ENCODE peak calls at places on chromosomes 6 and 20, in nine cellular contexts. O is ovary, S is tibial nerve, K is body of pancreas, R is H1, Y is IMR-90, C is spleen, D is sigmoid colon, U is adrenal gland. Z is an unnamed sample.
A peak's percentile ranks its signal among the peaks of the same experiment; 100 is the strongest.

GRCh38 chr6:40456390-40457013 is 130.7 kb downstream of the LRFN2 start:
- DNase-seq in O (no peak), S (no peak), K (peak; percentile 53), R (no peak), Y (no peak), C (no peak), D (no peak), U (no peak), Z (no peak)

GRCh38 chr20:63778034-63778752 is 38.6 kb downstream of the SLC2A4RG start:
- DNase-seq in O (no peak), S (no peak), K (no peak), R (no peak), Y (no peak), C (no peak), D (no peak), U (no peak), Z (no peak)

GRCh38 chr6:7085911-7086310 is 21.9 kb upstream of the RREB1 start:
- DNase-seq in O (peak; percentile 48), S (peak; percentile 24), K (peak; percentile 43), R (no peak), Y (no peak), C (no peak), D (peak; percentile 67), U (peak; percentile 90), Z (no peak)

GRCh38 chr20:38604873-38605303 is 3.3 kb downstream of the ARHGAP40 start:
- DNase-seq in O (no peak), S (no peak), K (no peak), R (no peak), Y (peak; percentile 14), C (no peak), D (no peak), U (no peak), Z (no peak)

GRCh38 chr6:22149081-22149480 is 147.8 kb downstream of the PRL start:
- DNase-seq in O (no peak), S (no peak), K (no peak), R (no peak), Y (no peak), C (no peak), D (no peak), U (no peak), Z (no peak)

GRCh38 chr6:139577991-139578604 is 203.7 kb upstream of the CITED2 start:
- DNase-seq in O (no peak), S (no peak), K (no peak), R (no peak), Y (peak; percentile 94), C (no peak), D (no peak), U (no peak), Z (no peak)

GRCh38 chr6:142903806-142904205 is 41.2 kb downstream of the HIVEP2 start:
- DNase-seq in O (no peak), S (no peak), K (no peak), R (no peak), Y (peak; percentile 66), C (no peak), D (no peak), U (no peak), Z (no peak)

GRCh38 chr6:137536104-137536773 is 42.0 kb upstream of the OLIG3 start:
- DNase-seq in O (no peak), S (no peak), K (no peak), R (no peak), Y (no peak), C (no peak), D (no peak), U (no peak), Z (no peak)

GRCh38 chr20:32050851-32051556 is 1.0 kb upstream of the HCK start:
- DNase-seq in O (no peak), S (no peak), K (peak; percentile 62), R (no peak), Y (no peak), C (peak; percentile 93), D (peak; percentile 72), U (peak; percentile 30), Z (peak; percentile 77)

GRCh38 chr6:136084403-136084802 is 165.7 kb downstream of the MTFR2 start:
- DNase-seq in O (no peak), S (no peak), K (no peak), R (no peak), Y (peak; percentile 31), C (no peak), D (no peak), U (no peak), Z (no peak)

GRCh38 chr20:31811796-31812728 is 7.1 kb upstream of the MYLK2 start:
- DNase-seq in O (no peak), S (no peak), K (peak; percentile 44), R (no peak), Y (peak; percentile 96), C (no peak), D (no peak), U (no peak), Z (no peak)

GRCh38 chr6:129744201-129744879 is 34.4 kb upstream of the ARHGAP18 start:
- DNase-seq in O (peak; percentile 59), S (no peak), K (no peak), R (no peak), Y (peak; percentile 93), C (no peak), D (peak; percentile 69), U (peak; percentile 40), Z (no peak)

GRCh38 chr6:32761548-32761947 is 1.8 kb downstream of the HLA-DQB2 start:
- DNase-seq in O (no peak), S (no peak), K (no peak), R (no peak), Y (no peak), C (no peak), D (no peak), U (no peak), Z (no peak)

GRCh38 chr20:51525241-51526104 is 17.0 kb downstream of the NFATC2 start:
- DNase-seq in O (no peak), S (no peak), K (peak; percentile 41), R (no peak), Y (no peak), C (peak; percentile 83), D (peak; percentile 68), U (peak; percentile 37), Z (no peak)

GRCh38 chr20:43913291-43914025 is 1.2 kb upstream of the TOX2 start:
- DNase-seq in O (no peak), S (no peak), K (no peak), R (no peak), Y (no peak), C (no peak), D (no peak), U (no peak), Z (no peak)

GRCh38 chr20:14189794-14190402 is 147.5 kb downstream of the FLRT3 start:
- DNase-seq in O (no peak), S (no peak), K (no peak), R (no peak), Y (peak; percentile 62), C (no peak), D (no peak), U (no peak), Z (no peak)

GRCh38 chr6:56693988-56694387 is 51.3 kb upstream of the DST start:
- DNase-seq in O (no peak), S (no peak), K (no peak), R (no peak), Y (no peak), C (no peak), D (no peak), U (no peak), Z (no peak)

GRCh38 chr6:71383891-71384489 is 95.4 kb downstream of the OGFRL1 start:
- DNase-seq in O (no peak), S (no peak), K (no peak), R (no peak), Y (peak; percentile 72), C (no peak), D (no peak), U (no peak), Z (no peak)

GRCh38 chr6:156776470-156776840 is 723 bp upstream of the ARID1B start:
- DNase-seq in O (no peak), S (peak; percentile 33), K (peak; percentile 19), R (no peak), Y (peak; percentile 44), C (no peak), D (no peak), U (no peak), Z (no peak)

DNA sequence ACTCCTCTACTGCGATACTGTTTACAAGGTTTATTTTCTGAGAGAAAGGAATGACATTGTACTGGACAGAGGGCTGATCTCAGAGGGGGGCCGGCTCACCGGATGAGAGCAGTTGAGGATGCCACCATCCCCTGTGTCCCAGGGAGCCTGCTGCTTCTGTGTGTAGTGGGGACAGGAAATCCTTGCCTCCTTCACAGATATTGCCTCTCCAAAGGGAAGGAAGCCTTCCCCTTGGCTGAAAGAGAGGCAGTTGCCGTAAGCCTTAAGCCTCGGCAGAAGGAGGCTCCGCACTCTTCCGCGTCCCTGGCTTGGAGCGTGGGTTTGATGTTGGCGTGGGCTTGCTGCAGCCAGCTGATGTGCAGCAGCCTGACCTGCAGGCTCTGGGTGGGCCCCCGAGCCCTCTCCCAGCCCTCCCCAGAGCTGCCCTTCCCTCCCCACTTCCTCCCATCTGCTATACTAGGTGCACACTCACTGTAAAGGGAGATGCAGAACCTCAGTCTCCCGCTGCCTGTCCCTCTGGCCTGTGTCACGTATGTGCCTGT is 45.6 kb upstream of the RPS6KA2 start:
- DNase-seq in O (no peak), S (no peak), K (no peak), R (no peak), Y (no peak), C (no peak), D (no peak), U (no peak), Z (no peak)
- H3K4me1 ChIP-seq in O (no peaks in the 10 kb centered on the region), S (no peaks in the 10 kb centered on the region), K (peaks cover 36% of the 10 kb centered on the region), R (peaks cover 5% of the 10 kb centered on the region), Y (peaks cover 2% of the 10 kb centered on the region), C (peaks cover 35% of the 10 kb centered on the region), D (no peaks in the 10 kb centered on the region), U (peaks cover 13% of the 10 kb centered on the region), Z (peaks cover 5% of the 10 kb centered on the region)

GRCh38 chr6:31665501-31666336 is at the start of gene CSNK2B:
- DNase-seq in O (peak; percentile 99), S (peak; percentile 98), K (peak; percentile 99), R (peak; percentile 88), Y (peak; percentile 96), C (peak; percentile 100), D (peak; percentile 99), U (peak; percentile 98), Z (peak; percentile 100)
- TF ChIP-seq POLR2A in O (peak; percentile 84), S (peak; percentile 73), K (peak; percentile 91), R (peak; percentile 95), Y (peak; percentile 70), C (peak; percentile 26), D (peak; percentile 54), U (peak; percentile 83), Z (no peak)

GRCh38 chr20:53466279-53466678 is 127.4 kb downstream of the ZNF217 start:
- DNase-seq in O (no peak), S (no peak), K (no peak), R (no peak), Y (no peak), C (no peak), D (no peak), U (no peak), Z (no peak)

GRCh38 chr20:53463101-53463972 is 130.3 kb downstream of the ZNF217 start:
- DNase-seq in O (no peak), S (no peak), K (no peak), R (no peak), Y (no peak), C (no peak), D (no peak), U (no peak), Z (no peak)

GRCh38 chr20:53468583-53468982 is 125.1 kb downstream of the ZNF217 start:
- DNase-seq in O (no peak), S (no peak), K (no peak), R (no peak), Y (no peak), C (no peak), D (no peak), U (no peak), Z (no peak)
- H3K27me3 ChIP-seq in O (no peaks in the 10 kb centered on the region), S (no peaks in the 10 kb centered on the region), K (no peaks in the 10 kb centered on the region), R (no peaks in the 10 kb centered on the region), Y (no peaks in the 10 kb centered on the region), C (no peaks in the 10 kb centered on the region), D (no peaks in the 10 kb centered on the region), U (no peaks in the 10 kb centered on the region), Z (no peaks in the 10 kb centered on the region)

GRCh38 chr20:34017610-34018009 is 23.9 kb downstream of the RALY start:
- DNase-seq in O (no peak), S (no peak), K (no peak), R (no peak), Y (peak; percentile 98), C (no peak), D (no peak), U (no peak), Z (no peak)
- H3K4me1 ChIP-seq in O (peaks cover 11% of the 10 kb centered on the region), S (peaks cover 55% of the 10 kb centered on the region), K (peaks cover 50% of the 10 kb centered on the region), R (peaks cover 9% of the 10 kb centered on the region), Y (peaks cover 16% of the 10 kb centered on the region), C (peaks cover 99% of the 10 kb centered on the region), D (peaks cover 37% of the 10 kb centered on the region), U (peaks cover 46% of the 10 kb centered on the region), Z (peaks cover 53% of the 10 kb centered on the region)